ENCODE peak calls at places on chromosomes 5 and 9, in six cellular contexts. One of them, this sample, is unnamed.

GRCh38 chr5:16140944-16141343 is 38.6 kb downstream of the MARCHF11 start:
- DNase-seq in psoas muscle: no peak
- DNase-seq in bronchial epithelial cell: no peak
- DNase-seq in GM23248: no peak
- DNase-seq in NCI-H1694 treated with DMSO at 0.1 percent for 48 hours: no peak
- DNase-seq in activated gamma-delta T cell treated with anti-CD3 and anti-CD28 coated beads, Interleukin-2, amount 50 U/mL, for 16 hours: no peak
- DNase-seq in this sample: no peak

GRCh38 chr9:100394819-100395218 is 32.1 kb upstream of the MSANTD3 start:
- DNase-seq in psoas muscle: no peak
- DNase-seq in NCI-H1694 treated with DMSO at 0.1 percent for 48 hours: no peak
- DNase-seq in GM23248: peak; percentile 38
- DNase-seq in bronchial epithelial cell: peak; percentile 23
- DNase-seq in activated gamma-delta T cell treated with anti-CD3 and anti-CD28 coated beads, Interleukin-2, amount 50 U/mL, for 16 hours: no peak
- DNase-seq in this sample: no peak

GRCh38 chr9:129422032-129422842 is 198.7 kb downstream of the C9orf50 start:
- DNase-seq in NCI-H1694 treated with DMSO at 0.1 percent for 48 hours: no peak
- DNase-seq in bronchial epithelial cell: no peak
- DNase-seq in psoas muscle: no peak
- DNase-seq in activated gamma-delta T cell treated with anti-CD3 and anti-CD28 coated beads, Interleukin-2, amount 50 U/mL, for 16 hours: no peak
- DNase-seq in GM23248: no peak
- DNase-seq in this sample: no peak

GRCh38 chr5:42974546-42974945 is 65.6 kb downstream of the ANXA2R start:
- DNase-seq in GM23248: no peak
- DNase-seq in psoas muscle: no peak
- DNase-seq in bronchial epithelial cell: peak; percentile 66
- DNase-seq in activated gamma-delta T cell treated with anti-CD3 and anti-CD28 coated beads, Interleukin-2, amount 50 U/mL, for 16 hours: no peak
- DNase-seq in NCI-H1694 treated with DMSO at 0.1 percent for 48 hours: no peak
- DNase-seq in this sample: no peak

GRCh38 chr9:132301521-132301920 is 53.3 kb downstream of the SETX start:
- DNase-seq in NCI-H1694 treated with DMSO at 0.1 percent for 48 hours: no peak
- DNase-seq in bronchial epithelial cell: peak; percentile 7
- DNase-seq in psoas muscle: no peak
- DNase-seq in GM23248: no peak
- DNase-seq in activated gamma-delta T cell treated with anti-CD3 and anti-CD28 coated beads, Interleukin-2, amount 50 U/mL, for 16 hours: no peak
- DNase-seq in this sample: no peak

GRCh38 chr5:163503106-163504090 is 2.0 kb upstream of the MAT2B start:
- DNase-seq in bronchial epithelial cell: peak; percentile 73
- DNase-seq in activated gamma-delta T cell treated with anti-CD3 and anti-CD28 coated beads, Interleukin-2, amount 50 U/mL, for 16 hours: peak; percentile 4
- DNase-seq in psoas muscle: peak; percentile 69
- DNase-seq in NCI-H1694 treated with DMSO at 0.1 percent for 48 hours: no peak
- DNase-seq in GM23248: peak; percentile 88
- DNase-seq in this sample: peak; percentile 93

GRCh38 chr9:95316274-95316673 is 1.2 kb downstream of the FANCC start:
- DNase-seq in NCI-H1694 treated with DMSO at 0.1 percent for 48 hours: no peak
- DNase-seq in GM23248: no peak
- DNase-seq in activated gamma-delta T cell treated with anti-CD3 and anti-CD28 coated beads, Interleukin-2, amount 50 U/mL, for 16 hours: no peak
- DNase-seq in psoas muscle: no peak
- DNase-seq in bronchial epithelial cell: no peak
- DNase-seq in this sample: peak; percentile 40

GRCh38 chr9:87269777-87270176 is 227.9 kb upstream of the DAPK1 start:
- DNase-seq in activated gamma-delta T cell treated with anti-CD3 and anti-CD28 coated beads, Interleukin-2, amount 50 U/mL, for 16 hours: no peak
- DNase-seq in GM23248: no peak
- DNase-seq in psoas muscle: no peak
- DNase-seq in NCI-H1694 treated with DMSO at 0.1 percent for 48 hours: no peak
- DNase-seq in bronchial epithelial cell: no peak
- DNase-seq in this sample: no peak

GRCh38 chr5:88145205-88145602 is 123.4 kb downstream of the TMEM161B start:
- DNase-seq in NCI-H1694 treated with DMSO at 0.1 percent for 48 hours: no peak
- DNase-seq in bronchial epithelial cell: no peak
- DNase-seq in activated gamma-delta T cell treated with anti-CD3 and anti-CD28 coated beads, Interleukin-2, amount 50 U/mL, for 16 hours: no peak
- DNase-seq in GM23248: no peak
- DNase-seq in psoas muscle: no peak
- DNase-seq in this sample: no peak

GRCh38 chr5:142807378-142807911 is 37.3 kb downstream of the ARHGAP26 start:
- DNase-seq in GM23248: no peak
- DNase-seq in bronchial epithelial cell: no peak
- DNase-seq in psoas muscle: peak; percentile 61
- DNase-seq in NCI-H1694 treated with DMSO at 0.1 percent for 48 hours: peak; percentile 6
- DNase-seq in activated gamma-delta T cell treated with anti-CD3 and anti-CD28 coated beads, Interleukin-2, amount 50 U/mL, for 16 hours: no peak
- DNase-seq in this sample: no peak

GRCh38 chr9:99398241-99398640 is 176.2 kb downstream of the SEC61B start:
- DNase-seq in psoas muscle: no peak
- DNase-seq in GM23248: peak; percentile 27
- DNase-seq in activated gamma-delta T cell treated with anti-CD3 and anti-CD28 coated beads, Interleukin-2, amount 50 U/mL, for 16 hours: no peak
- DNase-seq in NCI-H1694 treated with DMSO at 0.1 percent for 48 hours: no peak
- DNase-seq in bronchial epithelial cell: no peak
- DNase-seq in this sample: no peak

GRCh38 chr5:76542887-76543690 is 80.1 kb downstream of the F2RL2 start:
- DNase-seq in bronchial epithelial cell: no peak
- DNase-seq in GM23248: no peak
- DNase-seq in psoas muscle: no peak
- DNase-seq in NCI-H1694 treated with DMSO at 0.1 percent for 48 hours: no peak
- DNase-seq in activated gamma-delta T cell treated with anti-CD3 and anti-CD28 coated beads, Interleukin-2, amount 50 U/mL, for 16 hours: peak; percentile 34
- DNase-seq in this sample: no peak

GRCh38 chr5:14600846-14601245 is 19.3 kb downstream of the OTULINL start:
- DNase-seq in NCI-H1694 treated with DMSO at 0.1 percent for 48 hours: peak; percentile 20
- DNase-seq in activated gamma-delta T cell treated with anti-CD3 and anti-CD28 coated beads, Interleukin-2, amount 50 U/mL, for 16 hours: no peak
- DNase-seq in GM23248: no peak
- DNase-seq in bronchial epithelial cell: no peak
- DNase-seq in psoas muscle: no peak
- DNase-seq in this sample: no peak

This sample was measured in RKO.